ENCODE peak calls at places on chromosomes 2 and 18, in five cellular contexts. One of them, this sample, is unnamed.

GRCh38 chr2:157327200-157327599 is 1.6 kb upstream of the ERMN start:
- DNase-seq in type B pancreatic cell: no peak
- DNase-seq in neural crest cell: no peak
- DNase-seq in hepatocyte: no peak
- DNase-seq in foreskin fibroblast: no peak
- DNase-seq in this sample: no peak

GRCh38 chr18:13048061-13048605 is 57.0 kb downstream of the CEP192 start:
- DNase-seq in hepatocyte: no peak
- DNase-seq in type B pancreatic cell: no peak
- DNase-seq in neural crest cell: no peak
- DNase-seq in foreskin fibroblast: no peak
- DNase-seq in this sample: no peak

GRCh38 chr2:36277146-36277808 is 78.3 kb upstream of the CRIM1 start:
- DNase-seq in type B pancreatic cell: no peak
- DNase-seq in neural crest cell: no peak
- DNase-seq in hepatocyte: no peak
- DNase-seq in foreskin fibroblast: peak
- DNase-seq in this sample: no peak

GRCh38 chr18:59459352-59460059 is 100.4 kb upstream of the LMAN1 start:
- DNase-seq in hepatocyte: peak
- DNase-seq in neural crest cell: no peak
- DNase-seq in type B pancreatic cell: no peak
- DNase-seq in foreskin fibroblast: peak
- DNase-seq in this sample: no peak

GRCh38 chr2:18787726-18788125 is 198.4 kb upstream of the NT5C1B start:
- DNase-seq in neural crest cell: no peak
- DNase-seq in foreskin fibroblast: peak
- DNase-seq in hepatocyte: peak
- DNase-seq in type B pancreatic cell: no peak
- DNase-seq in this sample: no peak

GRCh38 chr2:2926858-2927175 is 450.8 kb downstream of the EIPR1 start:
- DNase-seq in foreskin fibroblast: no peak
- DNase-seq in hepatocyte: no peak
- DNase-seq in neural crest cell: no peak
- DNase-seq in type B pancreatic cell: no peak
- DNase-seq in this sample: no peak

GRCh38 chr2:46096272-46096671 is 200.9 kb upstream of the EPAS1 start:
- DNase-seq in type B pancreatic cell: no peak
- DNase-seq in hepatocyte: no peak
- DNase-seq in foreskin fibroblast: peak
- DNase-seq in neural crest cell: no peak
- DNase-seq in this sample: no peak

GRCh38 chr18:35458271-35458670 is 39.5 kb downstream of the INO80C start:
- DNase-seq in hepatocyte: no peak
- DNase-seq in neural crest cell: no peak
- DNase-seq in type B pancreatic cell: no peak
- DNase-seq in foreskin fibroblast: no peak
- DNase-seq in this sample: no peak

GRCh38 chr2:69300650-69301049 is 86.4 kb downstream of the GFPT1 start:
- DNase-seq in neural crest cell: no peak
- DNase-seq in type B pancreatic cell: no peak
- DNase-seq in foreskin fibroblast: peak
- DNase-seq in hepatocyte: no peak
- DNase-seq in this sample: no peak

GRCh38 chr2:18719978-18720775 is 130.8 kb upstream of the NT5C1B start:
- DNase-seq in foreskin fibroblast: peak
- DNase-seq in type B pancreatic cell: no peak
- DNase-seq in hepatocyte: peak
- DNase-seq in neural crest cell: no peak
- DNase-seq in this sample: no peak

GRCh38 chr2:42086500-42086953 is 38.7 kb downstream of the PKDCC start:
- DNase-seq in neural crest cell: peak
- DNase-seq in type B pancreatic cell: no peak
- DNase-seq in hepatocyte: peak
- DNase-seq in foreskin fibroblast: peak
- DNase-seq in this sample: no peak

GRCh38 chr18:56748698-56749268 is 97.6 kb downstream of the WDR7 start:
- DNase-seq in type B pancreatic cell: no peak
- DNase-seq in foreskin fibroblast: peak
- DNase-seq in hepatocyte: peak
- DNase-seq in neural crest cell: peak
- DNase-seq in this sample: peak

DNA sequence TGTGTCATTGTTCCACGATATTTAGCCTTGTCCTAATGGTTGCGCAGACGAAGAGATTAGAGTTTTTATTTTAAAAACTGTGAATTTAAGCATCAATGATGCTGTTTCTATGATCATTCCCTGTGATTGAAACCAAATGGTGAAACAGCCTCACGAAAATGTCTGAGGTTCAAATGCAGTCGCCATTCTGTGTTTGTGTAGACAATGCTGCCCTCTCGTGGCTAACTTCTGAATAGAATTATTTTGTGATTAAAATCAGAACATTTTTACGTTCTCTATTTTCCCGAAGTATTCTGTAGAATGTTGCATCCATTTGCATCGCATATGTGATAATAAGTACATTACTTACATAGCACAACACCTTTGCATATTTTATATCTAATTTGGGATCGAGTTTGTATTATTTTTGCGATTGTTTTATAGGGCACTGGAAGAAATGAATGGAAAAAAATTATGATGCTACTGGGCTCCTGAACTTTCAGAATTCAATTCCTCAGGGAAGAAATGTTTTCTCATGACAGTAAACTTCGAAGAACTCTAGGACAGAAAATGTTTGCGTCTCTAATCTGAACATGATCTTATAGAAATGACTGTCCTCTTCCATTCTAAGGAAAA is 54.8 kb upstream of the CREB1 start:
- DNase-seq in foreskin fibroblast: peak
- DNase-seq in hepatocyte: peak
- DNase-seq in type B pancreatic cell: no peak
- DNase-seq in neural crest cell: peak
- DNase-seq in this sample: peak
- TF ChIP-seq CTCF in foreskin fibroblast: peak
- TF ChIP-seq CTCF in hepatocyte: peak
- TF ChIP-seq CTCF in type B pancreatic cell: peak
- TF ChIP-seq CTCF in neural crest cell: peak
- TF ChIP-seq CTCF in this sample: peak

GRCh38 chr18:23501626-23502025 is 1.7 kb upstream of the RMC1 start:
- DNase-seq in neural crest cell: no peak
- DNase-seq in type B pancreatic cell: no peak
- DNase-seq in foreskin fibroblast: no peak
- DNase-seq in hepatocyte: no peak
- DNase-seq in this sample: no peak

GRCh38 chr18:23502516-23503037 is 734 bp upstream of the RMC1 start:
- DNase-seq in type B pancreatic cell: no peak
- DNase-seq in foreskin fibroblast: no peak
- DNase-seq in neural crest cell: no peak
- DNase-seq in hepatocyte: no peak
- DNase-seq in this sample: no peak

GRCh38 chr18:23504720-23505119 is 1.4 kb downstream of the RMC1 start:
- DNase-seq in foreskin fibroblast: no peak
- DNase-seq in neural crest cell: no peak
- DNase-seq in type B pancreatic cell: no peak
- DNase-seq in hepatocyte: peak
- DNase-seq in this sample: no peak

GRCh38 chr18:23503967-23504352 is 649 bp downstream of the RMC1 start:
- DNase-seq in type B pancreatic cell: no peak
- DNase-seq in hepatocyte: no peak
- DNase-seq in foreskin fibroblast: no peak
- DNase-seq in neural crest cell: no peak
- DNase-seq in this sample: no peak

DNA sequence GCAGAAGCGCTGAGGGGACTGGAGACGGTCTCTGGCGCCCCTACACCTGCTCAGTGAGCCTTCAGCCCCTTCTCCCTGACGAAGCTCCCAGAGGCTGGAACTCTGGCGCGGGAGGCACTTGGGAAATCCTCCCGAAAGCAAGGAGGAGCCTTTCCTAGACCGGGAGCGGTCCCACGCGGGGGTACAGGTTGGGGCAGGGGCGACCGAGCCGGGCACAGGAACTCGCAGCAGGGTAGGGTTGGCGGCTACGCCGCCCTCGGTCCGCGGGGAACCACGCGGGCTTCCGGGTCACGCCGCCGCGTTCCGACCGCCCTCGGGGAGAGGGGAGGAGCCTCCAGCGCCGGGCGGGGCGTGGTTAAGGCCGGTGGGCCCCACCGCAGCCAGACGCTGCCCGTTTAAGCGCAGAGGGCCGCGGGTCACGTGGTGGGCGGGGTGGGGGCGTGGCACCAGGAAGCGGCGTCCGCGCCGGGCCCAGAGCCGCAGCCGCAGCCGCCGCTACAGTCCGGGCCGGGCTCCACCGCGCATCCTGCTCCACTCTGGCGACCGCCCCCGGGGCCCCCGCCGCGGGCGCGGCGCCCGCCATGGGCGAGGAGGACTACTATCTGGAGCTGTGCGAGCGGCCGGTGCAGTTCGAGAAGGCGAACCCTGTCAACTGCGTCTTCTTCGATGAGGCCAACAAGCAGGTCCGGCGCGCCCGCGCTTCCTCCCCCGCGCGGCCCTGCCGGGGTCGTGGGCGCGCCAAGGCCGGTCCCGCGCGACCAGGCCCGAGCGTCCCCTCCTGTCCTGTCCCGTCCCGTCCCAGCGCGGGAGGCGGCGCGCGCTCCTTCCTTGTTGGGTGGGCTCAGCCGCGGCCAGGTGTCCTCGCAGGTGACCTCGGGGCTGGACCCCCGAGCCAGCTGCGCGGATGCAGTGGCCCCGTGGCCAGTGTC is at the start of gene RMC1:
- DNase-seq in neural crest cell: peak
- DNase-seq in foreskin fibroblast: peak
- DNase-seq in type B pancreatic cell: peak
- DNase-seq in hepatocyte: peak
- DNase-seq in this sample: peak
- TF ChIP-seq CTCF in neural crest cell: no peak
- TF ChIP-seq CTCF in foreskin fibroblast: no peak
- TF ChIP-seq CTCF in type B pancreatic cell: peak
- TF ChIP-seq CTCF in hepatocyte: peak
- TF ChIP-seq CTCF in this sample: no peak

GRCh38 chr2:207674826-207675225 is 36.6 kb upstream of the CCNYL1 start:
- DNase-seq in hepatocyte: no peak
- DNase-seq in neural crest cell: no peak
- DNase-seq in foreskin fibroblast: no peak
- DNase-seq in type B pancreatic cell: no peak
- DNase-seq in this sample: no peak
- TF ChIP-seq CTCF in hepatocyte: no peak
- TF ChIP-seq CTCF in neural crest cell: no peak
- TF ChIP-seq CTCF in foreskin fibroblast: no peak
- TF ChIP-seq CTCF in type B pancreatic cell: no peak
- TF ChIP-seq CTCF in this sample: no peak

DNA sequence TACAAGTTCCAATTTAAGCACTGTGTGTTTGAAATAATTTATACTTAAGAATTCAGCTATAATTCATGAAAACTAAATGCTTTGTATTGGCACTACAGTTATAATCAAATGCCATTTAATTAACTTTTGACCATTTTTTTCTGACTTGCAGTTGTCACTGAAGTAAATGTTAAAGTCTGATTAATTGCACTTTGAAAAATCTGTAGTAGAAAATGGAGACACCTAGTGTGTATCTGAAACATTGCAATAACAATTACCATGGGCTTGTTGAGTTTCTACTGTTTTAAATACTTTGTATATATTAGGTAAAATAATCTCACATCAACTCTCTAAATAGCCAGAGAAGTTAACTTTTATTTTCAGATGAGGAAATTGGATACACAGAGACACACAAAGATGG is 458.6 kb upstream of the FSIP2 start:
- DNase-seq in type B pancreatic cell: no peak
- DNase-seq in neural crest cell: no peak
- DNase-seq in hepatocyte: no peak
- DNase-seq in foreskin fibroblast: no peak
- DNase-seq in this sample: no peak
- TF ChIP-seq CTCF in type B pancreatic cell: peak
- TF ChIP-seq CTCF in neural crest cell: peak
- TF ChIP-seq CTCF in hepatocyte: peak
- TF ChIP-seq CTCF in foreskin fibroblast: peak
- TF ChIP-seq CTCF in this sample: peak

DNA sequence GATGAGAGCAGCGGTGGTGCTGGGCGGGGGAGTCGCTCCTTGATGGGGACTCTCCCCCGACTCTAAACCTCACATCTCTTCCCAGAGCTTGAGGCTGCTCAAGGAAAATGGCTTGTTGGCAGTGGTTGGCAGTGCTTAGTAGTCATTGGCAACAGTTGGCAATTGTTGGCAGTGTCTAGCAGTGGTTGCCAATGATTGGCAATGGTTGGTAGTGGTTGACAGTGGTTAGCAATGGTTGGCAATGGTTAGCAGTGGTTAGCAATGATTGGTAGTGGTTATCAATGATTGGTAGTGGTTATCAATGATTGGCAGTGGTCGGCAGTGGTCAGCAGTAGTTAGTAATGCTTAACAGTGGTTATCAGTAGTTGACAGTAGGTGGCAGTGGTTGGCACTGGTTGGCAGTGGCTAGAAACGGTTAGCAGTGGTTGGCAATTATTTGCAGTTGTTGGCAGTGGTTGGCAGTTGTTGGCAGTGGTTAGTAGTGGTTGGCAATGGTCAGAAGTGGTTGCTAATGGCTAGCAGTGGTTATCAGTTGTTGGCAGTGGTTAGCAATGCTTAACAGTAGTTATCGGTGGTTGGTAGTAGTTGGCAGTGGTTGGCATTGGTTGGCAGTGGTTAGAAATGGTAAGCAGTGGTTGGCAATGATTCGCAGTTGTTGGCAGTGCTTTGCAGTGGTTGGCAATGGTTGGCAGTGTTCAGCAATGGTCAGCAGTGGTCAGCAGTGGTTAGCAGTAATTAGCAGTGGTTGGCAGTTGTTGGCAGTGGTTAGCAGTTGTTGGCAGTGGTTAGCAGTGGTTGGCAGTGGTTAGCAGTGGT is 85.4 kb upstream of the OTOS start:
- DNase-seq in foreskin fibroblast: no peak
- DNase-seq in type B pancreatic cell: no peak
- DNase-seq in hepatocyte: no peak
- DNase-seq in neural crest cell: no peak
- DNase-seq in this sample: no peak
- TF ChIP-seq CTCF in foreskin fibroblast: no peak
- TF ChIP-seq CTCF in type B pancreatic cell: no peak
- TF ChIP-seq CTCF in hepatocyte: no peak
- TF ChIP-seq CTCF in neural crest cell: no peak
- TF ChIP-seq CTCF in this sample: no peak